ENCODE peak calls at places on chromosomes 11 and 22, in five cellular contexts. W, T, E, H and B are unnamed samples.
A peak's percentile ranks its signal among the peaks of the same experiment; 100 is the strongest.

GRCh38 chr11:92225563-92226308 is 1.1 kb downstream of the FAT3 start:
- DNase-seq in W (no peak), T (no peak), E (peak; percentile 7), H (no peak), B (no peak)

GRCh38 chr11:90476442-90477007 is 253.7 kb upstream of the CHORDC1 start:
- DNase-seq in W (peak; percentile 56), T (no peak), E (no peak), H (peak; percentile 8), B (no peak)

GRCh38 chr11:78651923-78652602 is 77.4 kb upstream of the NARS2 start:
- DNase-seq in W (no peak), T (no peak), E (no peak), H (no peak), B (no peak)

GRCh38 chr11:65653229-65654225 is 9.2 kb downstream of the RELA start:
- DNase-seq in W (peak; percentile 71), T (no peak), E (no peak), H (no peak), B (peak; percentile 4)

GRCh38 chr22:46308283-46308988 is 11.8 kb downstream of the GTSE1 start:
- DNase-seq in W (no peak), T (no peak), E (no peak), H (no peak), B (no peak)

GRCh38 chr22:44263547-44263946 is 49.2 kb downstream of the SHISAL1 start:
- DNase-seq in W (no peak), T (no peak), E (no peak), H (no peak), B (no peak)

GRCh38 chr11:10809373-10810199 is 860 bp upstream of the EIF4G2 start:
- DNase-seq in W (peak; percentile 80), T (peak; percentile 28), E (no peak), H (peak; percentile 44), B (peak; percentile 63)

GRCh38 chr11:44605965-44606364 is 40.5 kb downstream of the CD82 start:
- DNase-seq in W (no peak), T (no peak), E (no peak), H (no peak), B (no peak)

DNA sequence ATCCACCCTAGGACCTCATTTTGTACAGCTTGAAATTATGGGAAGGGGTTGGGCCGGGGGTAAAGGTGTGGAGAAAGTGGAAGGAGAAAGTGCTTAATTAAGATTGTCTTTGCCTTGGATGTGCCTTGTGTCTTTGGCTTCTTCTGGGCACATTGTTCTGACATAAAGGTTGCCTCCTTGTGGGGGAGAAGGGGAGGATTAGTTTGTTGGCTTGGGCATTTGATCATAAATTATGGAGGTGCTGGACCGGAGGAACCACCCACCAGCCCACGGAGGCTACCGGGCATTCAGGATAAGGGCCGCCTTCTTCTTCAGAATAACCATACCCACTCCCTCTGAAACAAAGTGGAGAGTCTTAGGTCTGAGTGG is 1.3 kb downstream of the PAFAH1B2 start:
- DNase-seq in W (peak; percentile 73), T (no peak), E (peak; percentile 21), H (no peak), B (peak; percentile 48)
- TF ChIP-seq CTCF in W (no peak), T (peak; percentile 19), E (no peak), H (no peak), B (peak; percentile 61)

DNA sequence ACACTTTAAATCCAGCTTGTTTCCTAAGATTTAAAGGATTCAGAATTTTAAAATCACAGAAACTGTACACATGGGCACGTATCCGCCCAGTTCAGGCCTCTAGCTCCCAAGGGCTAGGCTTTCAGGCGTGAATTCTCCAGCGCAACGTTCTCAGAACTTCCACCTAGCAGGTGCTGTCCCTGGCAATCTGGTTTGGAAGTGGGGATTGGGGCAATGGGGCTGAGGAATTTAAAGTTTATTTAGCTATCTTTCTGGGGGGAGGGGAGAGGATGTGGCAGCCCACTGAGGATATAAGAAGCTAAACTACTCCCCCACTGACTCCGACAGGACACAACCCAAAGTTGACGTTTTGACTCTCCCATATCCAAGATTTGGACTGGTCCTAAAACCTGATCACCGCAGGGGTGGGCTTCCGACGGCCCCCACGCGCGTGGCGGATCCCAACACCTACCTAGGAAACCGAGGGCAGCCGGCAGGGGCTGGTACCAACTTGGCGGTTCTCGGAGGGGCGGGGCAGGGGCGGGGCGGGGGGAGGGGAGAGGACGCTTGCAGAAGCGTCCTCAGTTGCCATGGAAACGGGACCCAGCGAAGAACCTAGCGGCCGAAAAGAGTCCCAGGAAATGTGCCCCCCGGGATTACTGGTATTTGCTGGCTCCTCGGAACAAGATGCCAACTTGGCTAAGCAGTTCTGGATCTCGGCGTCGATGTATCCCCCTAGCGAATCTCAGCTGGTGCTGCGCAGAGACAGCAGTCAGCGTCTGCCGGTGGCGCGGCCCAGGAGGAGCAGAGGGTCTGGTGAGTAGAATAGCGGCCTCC is at the start of gene HOATZ:
- DNase-seq in W (no peak), T (no peak), E (peak; percentile 17), H (peak; percentile 20), B (no peak)
- TF ChIP-seq CTCF in W (no peak), T (no peak), E (no peak), H (no peak), B (no peak)

DNA sequence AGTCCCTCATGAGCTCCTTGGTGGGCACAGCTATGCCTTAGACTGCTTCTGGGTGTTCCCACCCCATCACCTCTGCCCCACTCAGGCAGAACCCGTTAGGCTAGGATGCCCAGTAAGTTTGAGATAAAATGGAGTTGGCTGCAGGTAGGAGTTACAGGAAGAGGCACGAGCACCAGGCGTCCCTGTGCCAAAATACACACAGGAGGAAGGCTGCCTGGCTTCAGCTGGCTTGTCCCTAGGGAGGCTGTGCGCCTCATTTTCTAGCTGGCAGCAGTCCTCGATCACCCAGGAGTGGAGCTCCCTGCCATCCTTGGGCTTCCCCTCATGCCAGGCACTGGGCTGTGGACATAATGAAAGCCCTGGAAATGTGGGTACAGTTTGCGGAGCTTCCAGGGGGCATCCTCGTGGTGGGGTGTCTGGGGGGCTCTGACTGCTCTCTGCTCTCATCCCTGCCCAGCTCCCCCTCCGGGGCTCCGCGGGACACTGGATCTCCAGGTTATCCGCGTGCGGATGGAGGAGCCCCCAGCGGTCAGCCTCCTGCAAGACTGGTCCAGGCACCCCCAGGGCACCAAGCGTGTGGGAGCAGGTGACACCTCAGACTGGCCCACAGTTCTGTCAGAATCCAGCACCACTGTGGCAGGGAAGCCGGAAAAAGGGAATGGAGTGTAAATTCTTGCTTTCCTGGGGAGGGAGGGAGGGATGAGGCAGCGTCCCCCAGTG is 12.3 kb upstream of the MARK2 start:
- DNase-seq in W (no peak), T (no peak), E (no peak), H (no peak), B (no peak)
- TF ChIP-seq CTCF in W (no peak), T (no peak), E (no peak), H (no peak), B (no peak)

DNA sequence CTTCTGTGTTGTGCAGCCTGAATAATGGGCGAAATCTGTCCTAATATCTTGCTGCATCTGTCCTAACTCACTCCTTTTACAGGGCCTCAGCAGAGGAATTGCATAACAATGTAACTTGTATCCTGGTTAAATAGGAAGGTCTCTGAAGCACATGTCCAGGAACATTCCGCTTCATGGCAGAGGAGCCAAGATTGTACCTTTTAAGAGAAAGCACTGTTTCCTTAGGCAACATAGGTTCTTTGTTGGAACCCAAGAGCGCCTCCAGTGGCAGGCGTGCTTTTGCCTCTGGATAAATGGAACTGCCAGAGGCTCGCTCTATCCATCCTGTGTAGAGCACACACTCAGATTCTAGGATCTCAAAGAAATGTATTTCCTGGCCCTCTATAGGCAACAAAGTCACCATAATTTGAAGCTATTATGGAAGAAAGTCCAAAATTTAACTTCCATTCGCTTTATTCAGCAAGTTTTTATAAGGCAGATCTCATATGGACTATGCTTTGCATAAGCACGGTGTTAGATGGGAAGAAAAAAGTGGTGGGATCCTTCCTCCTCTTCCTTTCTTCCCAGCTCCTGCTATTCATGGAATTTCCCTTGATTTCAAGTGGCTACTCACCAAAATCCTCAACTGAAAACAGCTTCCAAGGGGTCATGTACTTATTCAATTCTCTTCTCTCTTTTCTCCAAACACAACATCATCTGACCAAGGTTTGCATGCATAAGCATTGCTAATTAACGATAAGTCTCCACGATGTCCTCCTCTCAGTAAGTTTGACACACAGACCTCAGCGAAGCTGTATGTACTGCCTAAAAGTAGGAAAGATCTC is at the start of gene BLID:
- DNase-seq in W (peak; percentile 39), T (no peak), E (no peak), H (no peak), B (no peak)
- TF ChIP-seq CTCF in W (peak; percentile 55), T (peak; percentile 46), E (peak; percentile 24), H (no peak), B (peak; percentile 67)